ENCODE peak calls at places on chromosomes 2 and 18, in seven cellular contexts. W is CD8-positive, alpha-beta T cell; B is psoas muscle; R is activated CD4-positive, CD25-positive, alpha-beta regulatory T cell treated with anti-CD3 and anti-CD28 coated beads, Interleukin-2, amount 50 U/mL, for 72 hours; O is stimulated activated naive CD4-positive, alpha-beta T cell; U is brain microvascular endothelial cell; S is T-helper 9 cell. J is an unnamed sample.

GRCh38 chr18:63617049-63617995 is 26.7 kb downstream of the SERPINB4 start:
- DNase-seq in W (no peak), B (no peak), R (no peak), O (no peak), U (no peak), S (no peak), J (no peak)

GRCh38 chr2:158560259-158560658 is 103.5 kb downstream of the PKP4 start:
- DNase-seq in W (no peak), B (no peak), R (no peak), O (no peak), U (no peak), S (no peak), J (no peak)

GRCh38 chr2:137208361-137208973 is 443.1 kb downstream of the THSD7B start:
- DNase-seq in W (no peak), B (no peak), R (no peak), O (no peak), U (peak; percentile 74), S (no peak), J (no peak)

GRCh38 chr2:156752042-156752441 is 315.9 kb downstream of the GPD2 start:
- DNase-seq in W (no peak), B (no peak), R (no peak), O (no peak), U (no peak), S (no peak), J (no peak)

GRCh38 chr18:34493099-34493544 is 217.0 kb upstream of the DTNA start:
- DNase-seq in W (no peak), B (peak; percentile 75), R (no peak), O (no peak), U (peak; percentile 74), S (no peak), J (no peak)

GRCh38 chr2:78817430-78817829 is 208.1 kb upstream of the REG3G start:
- DNase-seq in W (no peak), B (no peak), R (no peak), O (no peak), U (no peak), S (no peak), J (no peak)

GRCh38 chr2:236352761-236353593 is 88.8 kb upstream of the ASB18 start:
- DNase-seq in W (peak; percentile 40), B (no peak), R (no peak), O (no peak), U (peak; percentile 17), S (no peak), J (no peak)

GRCh38 chr18:39842042-39842791 is 2112.8 kb upstream of the PIK3C3 start:
- DNase-seq in W (no peak), B (no peak), R (no peak), O (no peak), U (no peak), S (no peak), J (no peak)

GRCh38 chr18:24270937-24271380 is 126.7 kb downstream of the OSBPL1A start:
- DNase-seq in W (no peak), B (no peak), R (no peak), O (no peak), U (peak; percentile 37), S (no peak), J (no peak)

GRCh38 chr2:156343096-156343939 is 10.8 kb upstream of the NR4A2 start:
- DNase-seq in W (no peak), B (no peak), R (no peak), O (no peak), U (no peak), S (no peak), J (no peak)

GRCh38 chr2:145599761-145600160 is 1079.8 kb upstream of the ZEB2 start:
- DNase-seq in W (no peak), B (no peak), R (no peak), O (no peak), U (no peak), S (no peak), J (no peak)

GRCh38 chr2:218370410-218371063 is 11.5 kb upstream of the SLC11A1 start:
- DNase-seq in W (no peak), B (peak; percentile 36), R (no peak), O (no peak), U (no peak), S (no peak), J (peak; percentile 93)

GRCh38 chr2:70785137-70785911 is 5.1 kb downstream of the FIGLA start:
- DNase-seq in W (peak; percentile 27), B (no peak), R (no peak), O (peak; percentile 33), U (peak; percentile 12), S (no peak), J (no peak)

GRCh38 chr2:218981390-218982311 is 3.3 kb downstream of the FEV start:
- DNase-seq in W (no peak), B (no peak), R (no peak), O (no peak), U (no peak), S (no peak), J (no peak)

GRCh38 chr2:103773884-103774283 is 1012.1 kb downstream of the TMEM182 start:
- DNase-seq in W (no peak), B (no peak), R (no peak), O (no peak), U (no peak), S (no peak), J (no peak)